ENCODE peak calls at places on chromosomes 3 and 15, in ten cellular contexts. U, D, E, B, T, Z, Q, M, C and N are unnamed samples.

GRCh38 chr3:139934557-139935070 is 371 bp upstream of the CLSTN2 start:
- DNase-seq in E (peak; percentile 46), D (no peak), C (peak; percentile 24), U (peak; percentile 36), T (peak; percentile 54), B (peak; percentile 63), M (no peak), Z (no peak), Q (no peak), N (peak; percentile 46)

GRCh38 chr3:32913790-32914446 is 37.5 kb upstream of the CCR4 start:
- DNase-seq in Z (peak; percentile 81), C (no peak), E (peak; percentile 80), M (no peak), U (no peak), T (no peak), B (no peak), D (peak; percentile 16), Q (no peak), N (no peak)

GRCh38 chr3:73773228-73773627 is 148.5 kb upstream of the PDZRN3 start:
- DNase-seq in D (no peak), T (no peak), Z (no peak), B (no peak), C (no peak), U (no peak), M (no peak), E (no peak), Q (no peak), N (no peak)

GRCh38 chr3:38036286-38036685 is 2.7 kb upstream of the DLEC1 start:
- DNase-seq in U (no peak), E (no peak), D (no peak), Q (no peak), T (no peak), B (no peak), M (no peak), Z (no peak), C (no peak), N (no peak)

GRCh38 chr3:133092676-133093075 is 54.5 kb downstream of the TMEM108 start:
- DNase-seq in Z (no peak), C (no peak), U (no peak), B (no peak), T (no peak), E (no peak), Q (no peak), D (no peak), M (no peak), N (no peak)

GRCh38 chr3:155307183-155307582 is 13.7 kb upstream of the STRIT1 start:
- DNase-seq in Q (no peak), E (no peak), B (no peak), C (no peak), Z (no peak), M (no peak), T (no peak), D (no peak), U (no peak), N (no peak)

GRCh38 chr15:85044251-85044853 is 62.7 kb downstream of the PDE8A start:
- DNase-seq in Z (peak; percentile 49), B (peak; percentile 67), M (no peak), C (peak; percentile 75), T (peak; percentile 29), Q (peak; percentile 28), E (peak; percentile 61), U (peak; percentile 58), D (peak; percentile 60), N (no peak)

GRCh38 chr15:47179988-47180387 is 537.3 kb upstream of the SEMA6D start:
- DNase-seq in B (no peak), U (no peak), E (no peak), D (no peak), T (no peak), Z (no peak), C (no peak), M (no peak), Q (no peak), N (no peak)

GRCh38 chr15:33048255-33048654 is 146.3 kb downstream of the FMN1 start:
- DNase-seq in U (no peak), M (no peak), E (no peak), Q (no peak), B (no peak), C (no peak), T (no peak), Z (no peak), D (no peak), N (no peak)

GRCh38 chr3:156291269-156292123 is 171.1 kb downstream of the KCNAB1 start:
- DNase-seq in Q (no peak), E (peak; percentile 33), Z (no peak), D (no peak), C (no peak), M (no peak), B (peak; percentile 30), T (peak; percentile 40), U (peak; percentile 69), N (no peak)

GRCh38 chr15:35078221-35078915 is 6.7 kb downstream of the NANOGP8 start:
- DNase-seq in Q (peak; percentile 34), Z (no peak), M (no peak), C (no peak), E (no peak), B (no peak), D (peak; percentile 37), U (peak; percentile 82), T (peak; percentile 35), N (no peak)

GRCh38 chr3:172140499-172141391 is 101.4 kb downstream of the FNDC3B start:
- DNase-seq in T (no peak), D (peak; percentile 79), U (peak; percentile 40), Q (peak; percentile 91), B (no peak), Z (peak; percentile 87), E (no peak), M (no peak), C (peak; percentile 75), N (no peak)

GRCh38 chr3:157067114-157067513 is 92.8 kb downstream of the CCNL1 start:
- DNase-seq in T (no peak), D (no peak), Q (no peak), E (no peak), Z (no peak), M (no peak), U (no peak), B (no peak), C (no peak), N (no peak)

GRCh38 chr15:78004919-78005634 is 72.4 kb downstream of the TBC1D2B start:
- DNase-seq in D (peak; percentile 19), U (peak; percentile 86), T (peak; percentile 50), Z (peak; percentile 84), E (peak; percentile 83), C (peak; percentile 52), Q (no peak), M (no peak), B (peak; percentile 79), N (peak; percentile 77)

GRCh38 chr15:100930306-100930848 is 11.2 kb downstream of the LRRK1 start:
- DNase-seq in M (no peak), D (no peak), T (no peak), B (no peak), Z (no peak), E (no peak), C (no peak), Q (no peak), U (no peak), N (no peak)

GRCh38 chr15:100671858-100672543 is 69.6 kb downstream of the ASB7 start:
- DNase-seq in U (peak; percentile 16), B (no peak), T (no peak), C (no peak), M (no peak), Q (no peak), E (no peak), Z (no peak), D (no peak), N (no peak)